ENCODE peak calls at places on chromosomes 16 and 17, in nine cellular contexts. C is right cardiac atrium; T is NCI-H1694 treated with DMSO at 0.1 percent for 48 hours; X is dorsolateral prefrontal cortex; S is stimulated activated CD4-positive, alpha-beta T cell treated with anti-CD3 and anti-CD28 coated beads, Interleukin-4, amount 100 ng/mL, for 48 hours; P is NCI-H2029; M is NCI-H345; V is GM19239; A is H1. O is an unnamed sample.

GRCh38 chr17:70168044-70168978 is 1.0 kb upstream of the KCNJ2 start:
- DNase-seq in C (peak; percentile 75), T (no peak), X (peak; percentile 81), S (no peak), P (no peak), M (peak; percentile 69), V (peak; percentile 6), A (peak; percentile 65), O (no peak)

GRCh38 chr17:13024526-13025263 is 6.9 kb upstream of the ELAC2 start:
- DNase-seq in C (peak; percentile 82), T (peak; percentile 75), X (peak; percentile 56), S (peak; percentile 49), P (peak; percentile 35), M (peak; percentile 59), V (no peak), A (peak; percentile 92), O (no peak)

GRCh38 chr16:50469744-50470301 is 78.4 kb upstream of the NKD1 start:
- DNase-seq in C (no peak), T (no peak), X (peak; percentile 50), S (no peak), P (no peak), M (no peak), V (no peak), A (peak; percentile 52), O (no peak)

GRCh38 chr16:31333686-31334649 is 21.0 kb upstream of the ITGAX start:
- DNase-seq in C (no peak), T (no peak), X (no peak), S (no peak), P (no peak), M (peak; percentile 20), V (peak; percentile 35), A (no peak), O (no peak)

GRCh38 chr16:86038923-86039310 is 140.0 kb downstream of the IRF8 start:
- DNase-seq in C (no peak), T (no peak), X (no peak), S (no peak), P (no peak), M (no peak), V (no peak), A (no peak), O (no peak)

GRCh38 chr16:555528-556478 is 4.4 kb upstream of the PRR35 start:
- DNase-seq in C (no peak), T (no peak), X (no peak), S (no peak), P (no peak), M (no peak), V (no peak), A (no peak), O (no peak)

GRCh38 chr16:89352091-89352681 is 134.7 kb downstream of the ZNF778 start:
- DNase-seq in C (peak; percentile 80), T (no peak), X (no peak), S (no peak), P (no peak), M (no peak), V (no peak), A (no peak), O (no peak)

GRCh38 chr16:3348547-3349167 is 7.0 kb upstream of the OR2C1 start:
- DNase-seq in C (no peak), T (no peak), X (no peak), S (no peak), P (no peak), M (no peak), V (no peak), A (no peak), O (no peak)

GRCh38 chr16:57775661-57776469 is 26.4 kb downstream of the KIFC3 start:
- DNase-seq in C (peak; percentile 57), T (no peak), X (no peak), S (no peak), P (no peak), M (peak; percentile 72), V (no peak), A (peak; percentile 84), O (peak; percentile 90)

O was measured in iPS DF 6.9.